ENCODE peak calls at places on chromosomes 11 and 22, in nine cellular contexts. K is GM20000, N is neural progenitor cell, F is fibroblast of villous mesenchyme, T is fibroblast of lung, Y is HFF-Myc, W is omental fat pad, Q is endothelial cell, U is HFFc6. D is an unnamed sample.

GRCh38 chr11:16605440-16605970 is 132.9 kb upstream of the C11orf58 start:
- DNase-seq in K (peak), N (peak), F (peak), T (peak), Y (no peak), W (peak), Q (peak), U (no peak), D (no peak)

GRCh38 chr11:41872458-41872857 is 413.0 kb upstream of the LRRC4C start:
- DNase-seq in K (no peak), N (no peak), F (no peak), T (no peak), Y (no peak), W (no peak), Q (no peak), U (no peak), D (no peak)

GRCh38 chr11:14577835-14578529 is 57.8 kb upstream of the PSMA1 start:
- DNase-seq in K (no peak), N (no peak), F (no peak), T (no peak), Y (no peak), W (no peak), Q (no peak), U (no peak), D (peak)

GRCh38 chr22:30435674-30436126 is 10.1 kb downstream of the MTFP1 start:
- DNase-seq in K (peak), N (no peak), F (no peak), T (no peak), Y (no peak), W (no peak), Q (peak), U (no peak), D (peak)

GRCh38 chr22:29351042-29351441 is 35.5 kb upstream of the RASL10A start:
- DNase-seq in K (no peak), N (no peak), F (no peak), T (no peak), Y (no peak), W (no peak), Q (no peak), U (no peak), D (no peak)

GRCh38 chr11:65672982-65673381 is 10.3 kb upstream of the RELA start:
- DNase-seq in K (no peak), N (no peak), F (no peak), T (no peak), Y (no peak), W (no peak), Q (no peak), U (no peak), D (no peak)

GRCh38 chr11:96125400-96125799 is 201.5 kb upstream of the MTMR2 start:
- DNase-seq in K (no peak), N (no peak), F (peak), T (no peak), Y (no peak), W (no peak), Q (no peak), U (no peak), D (no peak)

GRCh38 chr22:49936973-49937757 is 18.7 kb downstream of the CRELD2 start:
- DNase-seq in K (no peak), N (no peak), F (no peak), T (no peak), Y (no peak), W (no peak), Q (no peak), U (no peak), D (no peak)

GRCh38 chr11:131626761-131627160 is 256.3 kb downstream of the NTM start:
- DNase-seq in K (no peak), N (peak), F (no peak), T (no peak), Y (no peak), W (no peak), Q (no peak), U (no peak), D (no peak)

GRCh38 chr22:33130473-33130872 is 72.3 kb upstream of the SYN3 start:
- DNase-seq in K (no peak), N (no peak), F (no peak), T (no peak), Y (no peak), W (no peak), Q (no peak), U (no peak), D (no peak)

GRCh38 chr11:48167380-48167779 is 49.2 kb upstream of the OR4B1 start:
- DNase-seq in K (no peak), N (no peak), F (no peak), T (no peak), Y (no peak), W (no peak), Q (no peak), U (no peak), D (no peak)

GRCh38 chr22:32802291-32802826 is 854 bp downstream of the TIMP3 start:
- DNase-seq in K (no peak), N (no peak), F (no peak), T (peak), Y (no peak), W (no peak), Q (no peak), U (no peak), D (no peak)

GRCh38 chr11:125992893-125993292 is 47.0 kb downstream of the VSIG10L2 start:
- DNase-seq in K (no peak), N (no peak), F (no peak), T (no peak), Y (no peak), W (no peak), Q (no peak), U (no peak), D (no peak)

GRCh38 chr11:45225277-45225676 is 60.9 kb downstream of the SYT13 start:
- DNase-seq in K (no peak), N (no peak), F (no peak), T (no peak), Y (no peak), W (no peak), Q (no peak), U (no peak), D (no peak)

GRCh38 chr11:134449713-134450112 is 37.7 kb upstream of the B3GAT1 start:
- DNase-seq in K (no peak), N (no peak), F (no peak), T (no peak), Y (no peak), W (no peak), Q (no peak), U (no peak), D (peak)

GRCh38 chr22:30890689-30891442 is 77.7 kb downstream of the MORC2 start:
- DNase-seq in K (peak), N (peak), F (peak), T (peak), Y (peak), W (no peak), Q (peak), U (peak), D (peak)

GRCh38 chr11:113614097-113614496 is 92.0 kb downstream of the TMPRSS5 start:
- DNase-seq in K (no peak), N (no peak), F (no peak), T (no peak), Y (no peak), W (no peak), Q (no peak), U (no peak), D (no peak)

GRCh38 chr11:74460481-74461154 is 6.7 kb downstream of the KCNE3 start:
- DNase-seq in K (no peak), N (no peak), F (peak), T (peak), Y (no peak), W (no peak), Q (no peak), U (peak), D (no peak)

GRCh38 chr22:28629420-28630184 is 50.0 kb downstream of the TTC28 start:
- DNase-seq in K (no peak), N (peak), F (peak), T (peak), Y (no peak), W (no peak), Q (no peak), U (no peak), D (no peak)

GRCh38 chr11:81569999-81570398 is 1163.7 kb downstream of the FAM181B start:
- DNase-seq in K (no peak), N (no peak), F (no peak), T (no peak), Y (no peak), W (no peak), Q (no peak), U (no peak), D (no peak)

GRCh38 chr11:79259800-79260199 is 181.0 kb downstream of the TENM4 start:
- DNase-seq in K (no peak), N (no peak), F (no peak), T (no peak), Y (no peak), W (no peak), Q (no peak), U (no peak), D (no peak)

GRCh38 chr11:131880279-131880678 is 509.9 kb downstream of the NTM start:
- DNase-seq in K (no peak), N (peak), F (peak), T (no peak), Y (no peak), W (no peak), Q (no peak), U (no peak), D (no peak)

GRCh38 chr11:44817207-44817944 is 90.6 kb downstream of the TSPAN18 start:
- DNase-seq in K (no peak), N (no peak), F (no peak), T (no peak), Y (no peak), W (no peak), Q (no peak), U (peak), D (no peak)

GRCh38 chr22:42996646-42997365 is 18.1 kb downstream of the PACSIN2 start:
- DNase-seq in K (no peak), N (no peak), F (peak), T (no peak), Y (no peak), W (no peak), Q (no peak), U (no peak), D (no peak)

GRCh38 chr11:36030707-36031365 is 87.0 kb downstream of the LDLRAD3 start:
- DNase-seq in K (no peak), N (no peak), F (peak), T (peak), Y (peak), W (no peak), Q (no peak), U (peak), D (no peak)

DNA sequence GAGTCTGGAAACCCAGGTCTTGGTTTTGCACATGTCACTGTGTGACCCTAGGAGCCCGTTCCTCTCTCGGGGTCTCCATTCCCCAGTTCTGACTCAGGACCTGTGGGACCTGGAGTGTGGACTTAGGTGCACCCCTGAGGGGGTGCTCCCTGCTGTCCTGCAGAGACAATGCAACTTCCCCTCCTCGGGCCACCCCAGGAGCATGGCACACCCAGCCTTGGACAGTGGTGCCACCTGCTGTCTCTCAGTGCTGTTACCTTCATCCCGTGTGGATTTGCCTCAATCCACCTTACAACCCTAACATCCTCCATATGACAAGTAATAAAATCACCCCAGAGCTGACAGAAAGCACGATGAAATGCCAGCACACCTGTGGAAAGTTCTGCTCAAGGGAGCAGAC is 27.5 kb upstream of the CRYBB3 start:
- DNase-seq in K (peak), N (no peak), F (no peak), T (no peak), Y (no peak), W (no peak), Q (no peak), U (no peak), D (peak)
- TF ChIP-seq CTCF in K (peak), N (peak), F (no peak), T (no peak), Y (no peak), W (no peak), Q (no peak), U (peak), D (peak)

GRCh38 chr11:1466784-1467183 is 19.8 kb downstream of the MOB2 start:
- DNase-seq in K (no peak), N (no peak), F (no peak), T (no peak), Y (no peak), W (no peak), Q (no peak), U (no peak), D (no peak)

GRCh38 chr11:1467270-1467669 is 19.3 kb downstream of the MOB2 start:
- DNase-seq in K (no peak), N (no peak), F (no peak), T (no peak), Y (no peak), W (no peak), Q (no peak), U (no peak), D (no peak)

GRCh38 chr11:1469287-1469910 is 17.2 kb downstream of the MOB2 start:
- DNase-seq in K (no peak), N (no peak), F (no peak), T (no peak), Y (no peak), W (no peak), Q (no peak), U (no peak), D (no peak)

GRCh38 chr11:1468473-1469066 is 18.0 kb downstream of the MOB2 start:
- DNase-seq in K (no peak), N (no peak), F (no peak), T (no peak), Y (no peak), W (no peak), Q (no peak), U (no peak), D (no peak)

GRCh38 chr11:1468002-1468401 is 18.6 kb downstream of the MOB2 start:
- DNase-seq in K (no peak), N (no peak), F (no peak), T (no peak), Y (no peak), W (no peak), Q (no peak), U (no peak), D (no peak)
- TF ChIP-seq CTCF in K (no peak), N (no peak), F (no peak), T (no peak), Y (no peak), W (no peak), Q (no peak), U (no peak), D (no peak)

GRCh38 chr11:20669833-20670684 is 673 bp downstream of the NELL1 start:
- DNase-seq in K (peak), N (peak), F (no peak), T (no peak), Y (no peak), W (no peak), Q (peak), U (no peak), D (no peak)

GRCh38 chr11:20668844-20669832 is at the start of gene NELL1:
- DNase-seq in K (no peak), N (peak), F (no peak), T (no peak), Y (no peak), W (no peak), Q (peak), U (no peak), D (no peak)

GRCh38 chr11:20671856-20672546 is 2.6 kb downstream of the NELL1 start:
- DNase-seq in K (peak), N (peak), F (no peak), T (no peak), Y (no peak), W (no peak), Q (no peak), U (peak), D (no peak)

GRCh38 chr11:20670932-20671403 is 1.6 kb downstream of the NELL1 start:
- DNase-seq in K (no peak), N (peak), F (no peak), T (no peak), Y (no peak), W (no peak), Q (peak), U (no peak), D (no peak)

GRCh38 chr11:20672575-20672974 is 3.2 kb downstream of the NELL1 start:
- DNase-seq in K (peak), N (peak), F (no peak), T (no peak), Y (no peak), W (no peak), Q (no peak), U (no peak), D (no peak)
- TF ChIP-seq CTCF in K (peak), N (peak), F (peak), T (peak), Y (peak), W (no peak), Q (peak), U (peak), D (peak)

GRCh38 chr11:90148900-90149299 is 14.4 kb downstream of the NAALAD2 start:
- DNase-seq in K (no peak), N (no peak), F (no peak), T (no peak), Y (no peak), W (no peak), Q (no peak), U (no peak), D (no peak)
- TF ChIP-seq CTCF in K (no peak), N (peak), F (peak), T (peak), Y (no peak), W (no peak), Q (peak), U (peak), D (peak)

DNA sequence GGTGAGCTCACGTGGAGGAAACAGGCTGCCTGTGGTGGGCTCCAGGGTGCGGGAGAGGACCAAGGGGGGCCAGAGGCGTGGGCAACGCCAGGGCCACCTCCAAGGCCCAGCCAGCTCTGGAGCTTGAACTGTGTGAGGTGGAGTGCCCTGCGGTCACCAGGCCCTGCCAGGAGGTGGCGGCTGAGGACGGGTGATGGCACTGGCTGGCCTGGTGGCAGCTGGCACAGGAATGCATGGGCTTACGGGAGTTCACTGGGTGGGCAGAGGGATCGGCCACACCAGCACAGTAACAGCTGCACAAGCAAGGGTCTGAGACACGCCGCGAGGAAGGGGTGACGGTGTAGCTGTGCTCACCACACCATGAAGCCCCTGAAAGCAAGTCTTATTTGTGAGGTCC is 15.8 kb downstream of the TOLLIP start:
- DNase-seq in K (no peak), N (no peak), F (no peak), T (no peak), Y (no peak), W (no peak), Q (no peak), U (no peak), D (peak)
- TF ChIP-seq CTCF in K (no peak), N (peak), F (peak), T (peak), Y (no peak), W (no peak), Q (no peak), U (peak), D (peak)

GRCh38 chr11:117930668-117931330 is 1.6 kb upstream of the TMPRSS13 start:
- DNase-seq in K (peak), N (no peak), F (no peak), T (no peak), Y (no peak), W (no peak), Q (no peak), U (no peak), D (peak)

GRCh38 chr11:117929568-117930207 is 486 bp upstream of the TMPRSS13 start:
- DNase-seq in K (no peak), N (no peak), F (no peak), T (no peak), Y (no peak), W (no peak), Q (no peak), U (no peak), D (no peak)

GRCh38 chr11:117930208-117930570 is 987 bp upstream of the TMPRSS13 start:
- DNase-seq in K (no peak), N (no peak), F (no peak), T (no peak), Y (no peak), W (no peak), Q (no peak), U (no peak), D (no peak)

GRCh38 chr11:117927926-117928325 is 1.3 kb downstream of the TMPRSS13 start:
- DNase-seq in K (no peak), N (no peak), F (no peak), T (no peak), Y (no peak), W (no peak), Q (no peak), U (no peak), D (no peak)

GRCh38 chr11:117928818-117929567 is at the start of gene TMPRSS13:
- DNase-seq in K (no peak), N (no peak), F (no peak), T (no peak), Y (no peak), W (peak), Q (no peak), U (no peak), D (no peak)
- TF ChIP-seq CTCF in K (no peak), N (no peak), F (no peak), T (no peak), Y (no peak), W (no peak), Q (no peak), U (no peak), D (no peak)

DNA sequence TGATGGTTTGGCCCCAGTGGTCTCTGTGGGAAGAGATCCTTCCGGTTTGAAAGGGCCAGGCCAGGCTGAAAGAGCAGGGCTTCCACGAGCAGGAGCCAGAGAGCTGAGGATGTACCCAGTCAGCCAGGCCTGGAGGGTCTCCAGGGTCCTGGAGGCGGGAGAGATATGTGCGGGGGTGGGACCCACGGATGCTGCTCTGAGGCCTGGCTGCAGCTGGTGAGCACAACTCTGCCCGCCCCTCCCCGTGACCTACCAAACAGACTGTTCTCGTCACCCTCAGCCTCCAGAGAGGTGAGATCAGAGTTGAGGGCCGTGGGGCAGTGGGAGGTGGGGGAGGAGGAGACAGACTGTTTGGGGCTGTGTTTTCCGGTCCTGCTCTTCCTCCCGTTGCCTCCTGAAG is 42.2 kb downstream of the TRIOBP start:
- DNase-seq in K (no peak), N (no peak), F (peak), T (peak), Y (no peak), W (no peak), Q (no peak), U (no peak), D (no peak)
- TF ChIP-seq CTCF in K (no peak), N (no peak), F (peak), T (peak), Y (no peak), W (no peak), Q (no peak), U (no peak), D (no peak)